ENCODE peak calls at places on chromosomes 13 and 19, in six cellular contexts. U is AG10803; S is choroid plexus epithelial cell; W is CD8-positive, alpha-beta T cell; I is neural crest cell; K is bronchial epithelial cell. V is an unnamed sample.

GRCh38 chr19:10497371-10497770 is 5.8 kb downstream of the KEAP1 start:
- DNase-seq in U (no peak), W (no peak), I (no peak), S (no peak), K (no peak), V (no peak)

GRCh38 chr19:40191836-40192646 is 815 bp downstream of the MAP3K10 start:
- DNase-seq in I (peak; percentile 37), U (peak; percentile 20), S (peak; percentile 15), W (no peak), K (no peak), V (peak; percentile 45)

GRCh38 chr13:46555722-46556121 is 2.8 kb downstream of the LRCH1 start:
- DNase-seq in W (no peak), I (no peak), K (no peak), S (no peak), U (no peak), V (no peak)

GRCh38 chr13:43669101-43669500 is 117.7 kb downstream of the ENOX1 start:
- DNase-seq in S (no peak), W (no peak), U (no peak), K (no peak), I (no peak), V (no peak)

GRCh38 chr13:101711307-101712025 is 259.0 kb downstream of the ITGBL1 start:
- DNase-seq in I (no peak), U (no peak), K (no peak), W (no peak), S (no peak), V (no peak)

GRCh38 chr13:54394319-54394718 is 1365.7 kb downstream of the OLFM4 start:
- DNase-seq in I (no peak), S (no peak), U (no peak), K (no peak), W (no peak), V (no peak)

GRCh38 chr19:48090281-48090802 is 20.3 kb downstream of the PLA2G4C start:
- DNase-seq in I (no peak), U (peak; percentile 80), K (no peak), W (no peak), S (no peak), V (no peak)

GRCh38 chr19:35348909-35349611 is 1.4 kb downstream of the FFAR1 start:
- DNase-seq in W (no peak), K (no peak), U (no peak), S (no peak), I (no peak), V (no peak)

GRCh38 chr13:79912403-79912802 is 428.5 kb downstream of the SPRY2 start:
- DNase-seq in K (no peak), S (no peak), U (no peak), I (no peak), W (no peak), V (no peak)

GRCh38 chr19:38699027-38699346 is 45.3 kb downstream of the CAPN12 start:
- DNase-seq in I (no peak), S (no peak), U (no peak), W (no peak), K (peak; percentile 96), V (no peak)

DNA sequence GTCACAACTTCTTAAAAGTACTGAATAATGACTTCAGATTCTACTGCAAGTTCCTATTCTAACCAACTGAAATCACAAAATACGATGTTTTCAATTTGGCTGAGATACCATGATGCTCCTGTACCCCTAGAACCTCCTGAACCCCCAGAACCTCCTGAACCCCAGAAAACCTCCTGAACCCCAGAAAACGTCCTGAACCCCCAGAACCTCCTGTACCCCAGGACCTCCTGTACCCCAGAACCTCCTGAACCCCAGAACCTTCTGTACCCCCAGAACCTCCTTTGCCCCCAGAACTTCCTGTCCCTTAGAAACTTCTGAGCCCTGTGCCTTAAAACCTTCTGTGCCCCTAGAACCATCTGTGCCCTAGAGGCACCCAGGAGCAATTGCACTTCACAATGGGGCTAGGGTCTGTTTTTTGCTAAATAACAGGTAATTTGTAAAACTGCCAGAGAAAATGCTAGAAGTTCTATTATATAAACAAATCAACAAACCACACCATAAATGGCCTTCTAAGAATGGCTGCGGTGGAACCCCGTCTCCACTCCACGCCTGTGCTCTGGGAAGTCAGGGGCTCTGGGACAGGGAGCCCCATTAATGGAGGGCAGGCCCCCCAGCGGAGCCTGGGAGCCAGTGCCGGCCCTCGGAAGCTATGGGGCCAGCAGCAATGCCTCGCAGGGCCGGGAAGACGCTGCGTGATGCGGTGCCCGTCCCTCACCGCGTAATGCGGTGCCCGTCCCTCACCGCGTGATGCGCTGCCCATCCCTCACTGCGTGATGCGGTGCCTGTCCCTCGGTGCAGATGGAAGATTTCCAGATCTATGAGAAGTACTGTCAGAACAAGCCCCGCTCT is 21.3 kb upstream of the F7 start:
- DNase-seq in W (no peak), U (no peak), I (no peak), K (no peak), S (no peak), V (no peak)
- TF ChIP-seq CTCF in W (no peak), U (peak; percentile 9), I (peak; percentile 41), K (no peak), S (peak; percentile 42), V (peak; percentile 32)

GRCh38 chr19:3079578-3079977 is 14.6 kb upstream of the GNA11 start:
- DNase-seq in S (no peak), I (no peak), K (no peak), U (no peak), W (no peak), V (no peak)

GRCh38 chr19:3073159-3073563 is 10.9 kb upstream of the TLE5 start:
- DNase-seq in S (peak; percentile 75), U (peak; percentile 68), I (no peak), K (peak; percentile 46), W (no peak), V (no peak)

GRCh38 chr19:3075605-3076431 is 13.5 kb upstream of the TLE5 start:
- DNase-seq in U (no peak), K (no peak), I (peak; percentile 63), W (peak; percentile 89), S (no peak), V (peak; percentile 66)

GRCh38 chr19:3071764-3072163 is 9.5 kb upstream of the TLE5 start:
- DNase-seq in S (no peak), K (no peak), W (no peak), U (no peak), I (no peak), V (no peak)

GRCh38 chr19:3073931-3074595 is 11.8 kb upstream of the TLE5 start:
- DNase-seq in S (peak; percentile 40), I (no peak), K (no peak), U (peak; percentile 29), W (no peak), V (no peak)
- TF ChIP-seq CTCF in S (peak; percentile 46), I (no peak), K (peak; percentile 27), U (peak; percentile 24), W (no peak), V (no peak)

GRCh38 chr13:60134376-60134775 is 29.4 kb downstream of the DIAPH3 start:
- DNase-seq in U (peak; percentile 32), W (no peak), I (no peak), S (peak; percentile 42), K (no peak), V (no peak)
- TF ChIP-seq CTCF in U (peak; percentile 56), W (no peak), I (no peak), S (peak; percentile 46), K (no peak), V (no peak)

GRCh38 chr13:98819382-98819781 is 66.9 kb upstream of the SLC15A1 start:
- DNase-seq in I (no peak), W (no peak), K (no peak), S (no peak), U (no peak), V (no peak)
- TF ChIP-seq CTCF in I (no peak), W (no peak), K (no peak), S (no peak), U (no peak), V (no peak)

GRCh38 chr19:15022752-15023151 is 26.5 kb upstream of the CASP14 start:
- DNase-seq in U (no peak), I (no peak), W (no peak), S (no peak), K (no peak), V (no peak)

GRCh38 chr19:15015946-15016542 is 33.2 kb upstream of the CASP14 start:
- DNase-seq in I (peak; percentile 38), K (no peak), U (no peak), W (no peak), S (peak; percentile 19), V (peak; percentile 61)

GRCh38 chr19:15025237-15025636 is 24.0 kb upstream of the CASP14 start:
- DNase-seq in S (peak; percentile 3), I (no peak), W (no peak), K (no peak), U (no peak), V (no peak)

GRCh38 chr19:15021286-15022007 is 27.8 kb upstream of the CASP14 start:
- DNase-seq in I (no peak), W (no peak), U (no peak), S (no peak), K (no peak), V (no peak)
- TF ChIP-seq CTCF in I (no peak), W (no peak), U (no peak), S (no peak), K (no peak), V (no peak)

GRCh38 chr13:105979586-105979985 is 555.9 kb downstream of the EFNB2 start:
- DNase-seq in S (peak; percentile 34), W (no peak), I (no peak), K (peak; percentile 90), U (peak; percentile 13), V (no peak)
- TF ChIP-seq CTCF in S (no peak), W (no peak), I (no peak), K (no peak), U (no peak), V (no peak)